ENCODE peak calls at places on chromosomes 12 and 14, in ten cellular contexts. P is breast epithelium, D is tibial nerve, C is HepG2, T is adrenal gland, R is sigmoid colon, K is IMR-90, J is Peyer's patch, U is body of pancreas, O is gastrocnemius medialis. X is an unnamed sample. For H3K36me3, the result is how much of the 10 kb centered on the place peaks cover.

GRCh38 chr12:25200703-25201102 is 5.7 kb downstream of the ETFRF1 start:
- DNase-seq in P (no peak), D (no peak), C (no peak), T (no peak), R (no peak), K (peak), J (no peak), U (no peak), O (no peak), X (no peak)

GRCh38 chr12:100741084-100741711 is 53.4 kb upstream of the ANO4 start:
- DNase-seq in P (no peak), D (peak), C (peak), T (no peak), R (no peak), K (peak), J (peak), U (no peak), O (no peak), X (no peak)

GRCh38 chr12:53231859-53232640 is at the start of gene RARG:
- DNase-seq in P (peak), D (peak), C (no peak), T (peak), R (peak), K (no peak), J (peak), U (peak), O (no peak), X (peak)

GRCh38 chr14:58749066-58749669 is 111.4 kb downstream of the DACT1 start:
- DNase-seq in P (no peak), D (peak), C (peak), T (peak), R (no peak), K (peak), J (peak), U (peak), O (no peak), X (peak)

GRCh38 chr14:89249296-89249565 is 167.8 kb downstream of the FOXN3 start:
- DNase-seq in P (no peak), D (no peak), C (no peak), T (no peak), R (no peak), K (peak), J (no peak), U (no peak), O (no peak), X (no peak)

GRCh38 chr12:111262277-111262676 is 106.6 kb downstream of the PHETA1 start:
- DNase-seq in P (no peak), D (no peak), C (no peak), T (no peak), R (no peak), K (no peak), J (no peak), U (no peak), O (no peak), X (no peak)

GRCh38 chr14:63747836-63748235 is 20.0 kb upstream of the SGPP1 start:
- DNase-seq in P (no peak), D (no peak), C (no peak), T (no peak), R (no peak), K (no peak), J (no peak), U (no peak), O (no peak), X (no peak)

GRCh38 chr12:48296586-48297396 is 53.9 kb downstream of the ZNF641 start:
- DNase-seq in P (peak), D (peak), C (no peak), T (peak), R (peak), K (peak), J (peak), U (peak), O (peak), X (peak)

GRCh38 chr12:39372929-39373328 is 70.0 kb downstream of the KIF21A start:
- DNase-seq in P (no peak), D (no peak), C (no peak), T (no peak), R (no peak), K (no peak), J (no peak), U (no peak), O (no peak), X (no peak)

GRCh38 chr12:64756371-64756770 is 2.8 kb downstream of the GNS start:
- DNase-seq in P (no peak), D (no peak), C (no peak), T (no peak), R (no peak), K (no peak), J (no peak), U (no peak), O (no peak), X (no peak)

GRCh38 chr12:112179341-112179740 is 54.0 kb downstream of the TRAFD1 start:
- DNase-seq in P (no peak), D (no peak), C (no peak), T (no peak), R (peak), K (no peak), J (peak), U (no peak), O (no peak), X (no peak)

GRCh38 chr14:87896393-87897380 is 96.3 kb downstream of the GALC start:
- DNase-seq in P (no peak), D (peak), C (peak), T (peak), R (no peak), K (peak), J (no peak), U (peak), O (no peak), X (no peak)

GRCh38 chr12:11666651-11667050 is 17.2 kb downstream of the ETV6 start:
- DNase-seq in P (no peak), D (no peak), C (no peak), T (no peak), R (no peak), K (no peak), J (no peak), U (no peak), O (no peak), X (no peak)

GRCh38 chr14:36848213-36848612 is 186.6 kb downstream of the PAX9 start:
- DNase-seq in P (no peak), D (no peak), C (no peak), T (no peak), R (no peak), K (no peak), J (no peak), U (no peak), O (no peak), X (no peak)

GRCh38 chr14:91315844-91316267 is 71.4 kb upstream of the GPR68 start:
- DNase-seq in P (no peak), D (no peak), C (no peak), T (no peak), R (no peak), K (no peak), J (peak), U (no peak), O (no peak), X (peak)

GRCh38 chr14:100531591-100532121 is 55.6 kb downstream of the BEGAIN start:
- DNase-seq in P (peak), D (no peak), C (no peak), T (peak), R (peak), K (no peak), J (no peak), U (peak), O (peak), X (no peak)

GRCh38 chr12:5210918-5211290 is 167.2 kb downstream of the KCNA5 start:
- DNase-seq in P (no peak), D (no peak), C (no peak), T (no peak), R (no peak), K (no peak), J (no peak), U (no peak), O (no peak), X (no peak)

GRCh38 chr12:123938679-123939480 is 33.8 kb downstream of the CCDC92 start:
- DNase-seq in P (no peak), D (no peak), C (no peak), T (no peak), R (no peak), K (no peak), J (no peak), U (no peak), O (no peak), X (no peak)

GRCh38 chr14:99879401-99880295 is 86.4 kb downstream of the EML1 start:
- DNase-seq in P (no peak), D (no peak), C (no peak), T (no peak), R (no peak), K (peak), J (no peak), U (no peak), O (no peak), X (no peak)

GRCh38 chr14:33279865-33280264 is 341.2 kb downstream of the NPAS3 start:
- DNase-seq in P (no peak), D (no peak), C (no peak), T (no peak), R (no peak), K (no peak), J (no peak), U (no peak), O (no peak), X (no peak)

GRCh38 chr12:45655186-45655585 is 74.3 kb upstream of the ARID2 start:
- DNase-seq in P (no peak), D (no peak), C (peak), T (no peak), R (no peak), K (peak), J (peak), U (no peak), O (no peak), X (peak)

GRCh38 chr12:113477171-113477841 is 5.6 kb upstream of the LHX5 start:
- DNase-seq in P (no peak), D (no peak), C (no peak), T (no peak), R (no peak), K (no peak), J (no peak), U (no peak), O (no peak), X (no peak)

GRCh38 chr12:113874999-113875561 is 91.0 kb downstream of the RBM19 start:
- DNase-seq in P (no peak), D (no peak), C (no peak), T (no peak), R (no peak), K (peak), J (no peak), U (no peak), O (no peak), X (peak)

GRCh38 chr12:87344699-87345098 is 684.5 kb downstream of the C12orf50 start:
- DNase-seq in P (no peak), D (no peak), C (no peak), T (no peak), R (no peak), K (no peak), J (no peak), U (no peak), O (no peak), X (no peak)

GRCh38 chr14:79043194-79043889 is 873.2 kb downstream of the NRXN3 start:
- DNase-seq in P (no peak), D (no peak), C (no peak), T (no peak), R (no peak), K (no peak), J (no peak), U (no peak), O (no peak), X (no peak)

GRCh38 chr14:23136566-23137133 is 17.6 kb upstream of the CEBPE start:
- DNase-seq in P (no peak), D (no peak), C (no peak), T (no peak), R (no peak), K (no peak), J (no peak), U (no peak), O (no peak), X (no peak)

GRCh38 chr14:23140389-23140788 is 21.3 kb upstream of the CEBPE start:
- DNase-seq in P (no peak), D (no peak), C (no peak), T (no peak), R (no peak), K (no peak), J (no peak), U (no peak), O (no peak), X (no peak)

GRCh38 chr14:23139874-23140273 is 20.8 kb upstream of the CEBPE start:
- DNase-seq in P (no peak), D (no peak), C (no peak), T (no peak), R (no peak), K (no peak), J (no peak), U (no peak), O (no peak), X (no peak)

GRCh38 chr14:23138173-23138535 is 19.1 kb upstream of the CEBPE start:
- DNase-seq in P (no peak), D (no peak), C (no peak), T (no peak), R (no peak), K (no peak), J (no peak), U (no peak), O (no peak), X (no peak)

GRCh38 chr14:23137221-23138172 is 18.4 kb upstream of the CEBPE start:
- DNase-seq in P (peak), D (no peak), C (no peak), T (no peak), R (no peak), K (no peak), J (no peak), U (no peak), O (no peak), X (no peak)
- H3K36me3 ChIP-seq in P (under half), D (under half), C (under half), T (under half), R (under half), K (under half), J (under half), U (under half), O (under half), X (under half)

DNA sequence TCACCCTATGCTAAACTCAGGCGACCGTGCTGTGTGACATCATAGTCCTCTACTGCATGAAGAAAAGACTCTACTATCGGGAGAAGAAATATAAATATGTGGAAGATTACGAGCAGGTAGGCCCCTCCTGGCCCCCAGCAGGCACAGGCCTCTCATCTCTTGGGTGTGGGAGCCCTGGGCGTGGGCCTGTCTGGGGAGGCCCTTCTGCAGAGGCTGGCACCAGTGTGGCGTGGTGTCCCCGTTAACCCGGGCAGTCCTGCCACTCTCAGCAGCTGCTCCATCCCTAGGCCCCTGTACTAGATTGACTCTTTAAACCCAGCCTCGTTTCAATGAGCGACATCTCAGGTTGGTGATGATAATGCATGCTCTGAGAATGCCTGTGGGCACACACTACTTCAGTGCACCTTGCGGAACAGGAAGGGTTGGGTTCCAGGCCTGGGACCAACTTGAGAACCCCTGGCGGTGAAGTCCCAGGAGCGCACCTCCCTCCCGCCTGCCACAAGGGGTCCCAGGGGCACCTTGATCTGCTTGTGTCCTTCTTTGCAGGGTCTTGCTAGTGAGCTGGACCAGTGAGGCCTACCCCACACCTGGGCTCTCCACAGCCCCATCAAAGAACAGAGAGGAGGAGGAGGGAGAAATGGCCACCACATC is 23.2 kb downstream of the P2RX4 start:
- DNase-seq in P (no peak), D (no peak), C (no peak), T (no peak), R (no peak), K (no peak), J (no peak), U (no peak), O (no peak), X (no peak)
- TF ChIP-seq POLR2A in P (no peak), D (no peak), C (peak), T (no peak), R (no peak), K (no peak), J (no peak), U (no peak), O (no peak), X (no peak)

GRCh38 chr12:10215451-10215850 is 2.8 kb downstream of the GABARAPL1 start:
- DNase-seq in P (no peak), D (no peak), C (no peak), T (no peak), R (no peak), K (no peak), J (no peak), U (no peak), O (no peak), X (no peak)
- H3K4me3 ChIP-seq in P (peak), D (peak), C (no peak), T (no peak), R (peak), K (peak), J (no peak), U (no peak), O (peak), X (no peak)

DNA sequence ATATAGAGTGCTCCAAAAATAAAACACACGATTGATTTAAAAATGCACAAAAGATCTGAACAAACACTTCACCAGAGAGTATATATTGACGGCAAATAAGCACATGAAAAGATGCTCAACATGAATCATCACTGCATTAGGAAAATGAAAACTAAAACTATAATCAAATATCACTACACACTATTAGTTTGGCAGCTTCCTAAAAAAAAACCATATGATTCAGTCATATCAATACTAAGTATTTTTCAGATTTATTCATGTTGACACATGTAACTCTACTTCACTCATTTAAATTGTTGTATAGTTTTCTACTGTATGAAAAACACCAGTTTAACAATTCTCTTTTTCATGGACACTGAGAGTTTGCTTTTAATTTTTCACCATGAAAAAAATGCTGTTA is 41.6 kb downstream of the EXOC5 start:
- DNase-seq in P (no peak), D (no peak), C (no peak), T (no peak), R (no peak), K (no peak), J (no peak), U (no peak), O (no peak), X (no peak)
- H3K36me3 ChIP-seq in P (under half), D (under half), C (under half), T (under half), R (under half), K (under half), J (under half), U (under half), O (under half), X (under half)

GRCh38 chr14:103716091-103716801 is 636 bp downstream of the ZFYVE21 start:
- DNase-seq in P (no peak), D (no peak), C (no peak), T (no peak), R (no peak), K (no peak), J (no peak), U (no peak), O (no peak), X (peak)

GRCh38 chr14:103721334-103722120 is 5.9 kb downstream of the ZFYVE21 start:
- DNase-seq in P (peak), D (no peak), C (no peak), T (no peak), R (no peak), K (peak), J (no peak), U (no peak), O (no peak), X (no peak)

GRCh38 chr14:103719766-103720165 is 4.2 kb downstream of the ZFYVE21 start:
- DNase-seq in P (no peak), D (no peak), C (no peak), T (no peak), R (no peak), K (no peak), J (no peak), U (no peak), O (no peak), X (no peak)

GRCh38 chr14:103716899-103717411 is 1.3 kb downstream of the ZFYVE21 start:
- DNase-seq in P (no peak), D (no peak), C (peak), T (no peak), R (no peak), K (no peak), J (no peak), U (no peak), O (no peak), X (no peak)

GRCh38 chr14:103718572-103718971 is 3.0 kb downstream of the ZFYVE21 start:
- DNase-seq in P (no peak), D (no peak), C (no peak), T (no peak), R (no peak), K (peak), J (no peak), U (no peak), O (no peak), X (no peak)
- TF ChIP-seq POLR2A in P (no peak), D (no peak), C (no peak), T (no peak), R (no peak), K (no peak), J (no peak), U (no peak), O (no peak), X (no peak)

GRCh38 chr14:93146119-93146518 is 30.4 kb upstream of the ITPK1 start:
- DNase-seq in P (no peak), D (no peak), C (no peak), T (no peak), R (no peak), K (no peak), J (no peak), U (no peak), O (no peak), X (no peak)

GRCh38 chr14:93150227-93151206 is 34.2 kb downstream of the MOAP1 start:
- DNase-seq in P (no peak), D (peak), C (peak), T (no peak), R (no peak), K (no peak), J (peak), U (peak), O (no peak), X (peak)

GRCh38 chr14:93142854-93143652 is 27.3 kb upstream of the ITPK1 start:
- DNase-seq in P (no peak), D (no peak), C (peak), T (no peak), R (no peak), K (no peak), J (no peak), U (no peak), O (no peak), X (no peak)

DNA sequence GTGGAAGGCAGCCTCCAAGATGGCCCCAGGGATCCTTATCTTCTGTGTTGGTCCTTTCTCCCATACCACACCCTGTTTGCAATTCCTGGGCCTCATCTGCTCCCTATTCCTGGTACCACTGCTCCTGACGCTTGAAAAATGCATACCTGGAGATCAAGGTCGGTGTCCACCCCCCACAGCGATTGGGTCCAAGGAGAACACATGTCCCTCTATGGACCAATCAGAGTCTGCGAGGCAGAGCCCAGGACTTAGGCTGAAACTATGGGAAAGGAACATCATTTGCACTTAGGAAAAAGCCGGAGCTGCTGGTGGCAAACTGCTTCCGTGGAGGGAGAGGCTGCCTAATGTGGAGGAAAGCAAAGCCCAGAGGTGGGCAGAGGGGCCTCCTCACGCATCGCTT is 33.3 kb upstream of the ITPK1 start:
- DNase-seq in P (no peak), D (no peak), C (no peak), T (no peak), R (no peak), K (no peak), J (no peak), U (no peak), O (no peak), X (no peak)
- H3K4me3 ChIP-seq in P (no peak), D (no peak), C (no peak), T (no peak), R (no peak), K (no peak), J (no peak), U (no peak), O (no peak), X (no peak)

DNA sequence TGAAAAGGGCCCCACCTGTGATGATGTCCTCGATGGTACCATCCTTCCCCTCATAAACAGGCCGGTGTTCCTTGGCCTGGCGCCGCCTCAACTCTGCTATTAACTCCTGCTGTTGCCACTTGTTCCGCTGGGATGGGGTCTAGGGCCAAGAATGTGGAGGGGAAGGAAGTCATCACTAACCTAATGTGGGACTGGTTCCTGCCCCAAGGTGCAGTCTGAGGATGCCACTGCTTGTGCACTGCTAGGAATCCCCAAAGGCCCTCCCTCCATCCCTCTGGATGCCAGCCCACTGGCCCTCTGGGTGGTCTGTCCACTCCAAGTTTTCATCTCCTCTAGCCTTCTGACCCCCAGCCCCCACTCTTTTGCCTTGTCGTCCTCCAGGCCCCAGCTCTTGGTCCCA is 23.5 kb downstream of the PRPF40B start:
- DNase-seq in P (no peak), D (no peak), C (no peak), T (no peak), R (no peak), K (no peak), J (no peak), U (no peak), O (no peak), X (no peak)
- H3K36me3 ChIP-seq in P (under half), D (under half), C (under half), T (under half), R (under half), K (half or more), J (under half), U (under half), O (under half), X (under half)

X was measured in transverse colon.